ENCODE peak calls at places on chromosomes 5 and 9, in eight cellular contexts. X, R, G, Y, F, P, C and N are unnamed samples.

GRCh38 chr5:172664018-172664417 is 23.0 kb downstream of the NEURL1B start:
- DNase-seq in X (no peak), R (no peak), G (no peak), Y (no peak), F (no peak), P (no peak), C (no peak), N (no peak)

GRCh38 chr5:16665611-16666010 is 48.8 kb upstream of the RETREG1 start:
- DNase-seq in X (no peak), R (no peak), G (no peak), Y (no peak), F (no peak), P (no peak), C (peak), N (no peak)

GRCh38 chr5:142368529-142368928 is 43.7 kb upstream of the SPRY4 start:
- DNase-seq in X (no peak), R (no peak), G (no peak), Y (no peak), F (no peak), P (no peak), C (no peak), N (no peak)

GRCh38 chr5:136062563-136063274 is 33.9 kb downstream of the TGFBI start:
- DNase-seq in X (no peak), R (peak), G (no peak), Y (peak), F (peak), P (peak), C (peak), N (no peak)

GRCh38 chr9:123478160-123478559 is 122.2 kb downstream of the CRB2 start:
- DNase-seq in X (no peak), R (no peak), G (no peak), Y (no peak), F (no peak), P (no peak), C (no peak), N (no peak)

GRCh38 chr9:72872718-72873117 is 80.1 kb downstream of the ALDH1A1 start:
- DNase-seq in X (no peak), R (no peak), G (no peak), Y (no peak), F (no peak), P (no peak), C (no peak), N (no peak)

GRCh38 chr5:1749346-1750124 is 50.1 kb downstream of the MRPL36 start:
- DNase-seq in X (no peak), R (no peak), G (no peak), Y (no peak), F (no peak), P (no peak), C (no peak), N (no peak)

GRCh38 chr5:150734579-150735384 is 24.0 kb downstream of the DCTN4 start:
- DNase-seq in X (no peak), R (no peak), G (no peak), Y (no peak), F (peak), P (no peak), C (no peak), N (no peak)

GRCh38 chr9:111959468-111959941 is 62.9 kb downstream of the UGCG start:
- DNase-seq in X (peak), R (peak), G (no peak), Y (peak), F (no peak), P (peak), C (peak), N (no peak)

GRCh38 chr9:4296217-4296616 is 3.7 kb downstream of the GLIS3 start:
- DNase-seq in X (no peak), R (no peak), G (no peak), Y (no peak), F (no peak), P (peak), C (no peak), N (no peak)
- H3K9ac ChIP-seq in X (peak), R (no peak), G (no peak), Y (no peak), F (no peak), P (no peak), C (no peak), N (no peak)

DNA sequence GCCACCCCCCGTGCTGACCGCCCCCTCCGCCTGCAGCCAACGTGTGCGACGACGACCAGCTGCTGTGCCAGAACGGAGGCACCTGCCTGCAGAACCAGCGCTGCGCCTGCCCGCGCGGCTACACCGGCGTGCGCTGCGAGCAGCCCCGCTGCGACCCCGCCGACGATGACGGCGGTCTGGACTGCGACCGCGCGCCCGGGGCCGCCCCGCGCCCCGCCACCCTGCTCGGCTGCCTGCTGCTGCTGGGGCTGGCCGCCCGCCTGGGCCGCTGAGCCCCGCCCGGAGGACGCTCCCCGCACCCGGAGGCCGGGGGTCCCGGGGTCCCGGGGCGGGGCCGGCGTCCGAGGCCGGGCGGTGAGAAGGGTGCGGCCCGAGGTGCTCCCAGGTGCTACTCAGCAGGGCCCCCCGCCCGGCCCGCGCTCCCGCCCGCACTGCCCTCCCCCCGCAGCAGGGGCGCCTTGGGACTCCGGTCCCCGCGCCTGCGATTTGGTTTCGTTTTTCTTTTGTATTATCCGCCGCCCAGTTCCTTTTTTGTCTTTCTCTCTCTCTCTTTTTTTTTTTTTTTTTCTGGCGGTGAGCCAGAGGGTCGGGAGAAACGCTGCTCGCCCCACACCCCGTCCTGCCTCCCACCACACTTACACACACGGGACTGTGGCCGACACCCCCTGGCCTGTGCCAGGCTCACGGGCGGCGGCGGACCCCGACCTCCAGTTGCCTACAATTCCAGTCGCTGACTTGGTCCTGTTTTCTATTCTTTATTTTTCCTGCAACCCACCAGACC is 80.2 kb downstream of the NTNG2 start:
- DNase-seq in X (no peak), R (no peak), G (no peak), Y (no peak), F (peak), P (no peak), C (peak), N (no peak)
- H3K9ac ChIP-seq in X (peak), R (peak), G (peak), Y (peak), F (peak), P (no peak), C (peak), N (peak)

GRCh38 chr9:131307974-131308373 is 18.5 kb downstream of the PLPP7 start:
- DNase-seq in X (no peak), R (no peak), G (no peak), Y (no peak), F (no peak), P (no peak), C (no peak), N (no peak)
- H3K9ac ChIP-seq in X (no peak), R (no peak), G (no peak), Y (no peak), F (no peak), P (no peak), C (no peak), N (no peak)

GRCh38 chr9:87406545-87407166 is 91.0 kb upstream of the DAPK1 start:
- DNase-seq in X (no peak), R (no peak), G (no peak), Y (no peak), F (no peak), P (no peak), C (no peak), N (no peak)
- H3K9ac ChIP-seq in X (no peak), R (no peak), G (no peak), Y (no peak), F (no peak), P (no peak), C (no peak), N (no peak)

GRCh38 chr5:177447066-177447610 is 524 bp downstream of the PRR7 start:
- DNase-seq in X (no peak), R (no peak), G (no peak), Y (no peak), F (peak), P (peak), C (peak), N (peak)
- H3K9ac ChIP-seq in X (peak), R (peak), G (peak), Y (peak), F (peak), P (peak), C (peak), N (peak)

DNA sequence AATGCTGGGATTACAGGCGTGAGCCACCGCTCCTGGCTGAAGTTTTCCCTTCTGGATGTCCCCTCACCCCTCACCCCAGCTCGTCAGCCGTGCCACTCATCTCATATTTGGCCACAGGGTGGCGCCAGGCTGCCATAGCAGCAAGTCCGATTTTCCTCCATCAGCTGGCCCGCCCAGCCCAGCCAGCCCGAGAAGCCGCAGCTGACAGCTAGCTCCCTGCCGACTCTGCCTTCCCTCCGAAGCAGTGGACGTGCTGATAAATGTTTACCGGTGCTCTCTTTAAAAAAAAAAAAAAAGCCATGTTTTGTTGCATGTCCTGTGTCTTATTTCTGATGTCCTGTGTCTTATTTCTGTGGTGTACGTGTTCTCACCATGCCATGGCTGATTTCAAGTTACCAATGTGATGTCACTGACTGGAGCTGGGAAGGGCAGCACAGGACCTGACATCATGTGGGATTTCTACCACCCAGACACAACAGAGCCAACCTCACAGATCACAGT is 58.3 kb downstream of the PFDN1 start:
- DNase-seq in X (peak), R (no peak), G (peak), Y (no peak), F (peak), P (peak), C (peak), N (peak)
- H3K9ac ChIP-seq in X (peak), R (no peak), G (no peak), Y (no peak), F (no peak), P (no peak), C (no peak), N (no peak)

DNA sequence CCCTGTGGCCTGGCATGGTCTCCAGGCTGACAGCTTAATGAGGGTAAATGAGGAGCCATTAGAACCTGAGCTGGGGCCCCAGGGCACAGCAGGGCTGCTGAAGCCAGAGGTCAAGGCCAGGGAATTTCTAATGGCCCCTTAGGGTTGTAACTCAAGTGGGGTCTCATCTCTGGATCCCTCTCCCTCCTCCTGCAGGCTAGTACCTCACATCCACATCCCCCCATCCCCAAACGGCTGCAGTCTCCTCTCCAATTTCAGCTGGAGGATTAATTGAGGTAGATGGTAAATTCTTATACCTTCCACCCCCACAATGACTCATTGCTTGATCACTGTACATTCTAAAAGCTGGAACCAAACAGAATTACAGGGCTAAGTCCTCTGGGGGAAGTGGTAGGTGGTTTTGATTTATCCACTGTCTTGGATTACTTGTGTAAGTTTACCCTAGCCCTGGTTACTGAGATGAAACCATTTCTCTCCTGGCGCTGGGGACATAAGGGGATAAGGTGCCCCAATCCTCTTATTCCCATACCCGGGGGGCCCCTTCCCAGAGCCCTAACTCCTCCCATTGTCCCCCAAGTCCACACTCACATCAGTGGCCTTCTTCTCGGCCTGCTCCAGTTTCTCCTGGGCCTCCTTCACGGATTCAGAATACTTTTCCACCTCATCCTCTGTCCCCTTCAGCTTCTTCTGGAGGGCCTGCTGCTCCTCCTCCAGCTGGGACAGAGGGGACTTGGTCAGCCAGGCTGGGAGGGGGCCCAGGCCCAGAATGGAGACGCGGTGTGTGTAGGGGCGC is 971 bp downstream of the TPM2 start:
- DNase-seq in X (peak), R (no peak), G (no peak), Y (peak), F (no peak), P (peak), C (peak), N (no peak)
- H3K9ac ChIP-seq in X (peak), R (peak), G (peak), Y (peak), F (no peak), P (peak), C (peak), N (peak)

DNA sequence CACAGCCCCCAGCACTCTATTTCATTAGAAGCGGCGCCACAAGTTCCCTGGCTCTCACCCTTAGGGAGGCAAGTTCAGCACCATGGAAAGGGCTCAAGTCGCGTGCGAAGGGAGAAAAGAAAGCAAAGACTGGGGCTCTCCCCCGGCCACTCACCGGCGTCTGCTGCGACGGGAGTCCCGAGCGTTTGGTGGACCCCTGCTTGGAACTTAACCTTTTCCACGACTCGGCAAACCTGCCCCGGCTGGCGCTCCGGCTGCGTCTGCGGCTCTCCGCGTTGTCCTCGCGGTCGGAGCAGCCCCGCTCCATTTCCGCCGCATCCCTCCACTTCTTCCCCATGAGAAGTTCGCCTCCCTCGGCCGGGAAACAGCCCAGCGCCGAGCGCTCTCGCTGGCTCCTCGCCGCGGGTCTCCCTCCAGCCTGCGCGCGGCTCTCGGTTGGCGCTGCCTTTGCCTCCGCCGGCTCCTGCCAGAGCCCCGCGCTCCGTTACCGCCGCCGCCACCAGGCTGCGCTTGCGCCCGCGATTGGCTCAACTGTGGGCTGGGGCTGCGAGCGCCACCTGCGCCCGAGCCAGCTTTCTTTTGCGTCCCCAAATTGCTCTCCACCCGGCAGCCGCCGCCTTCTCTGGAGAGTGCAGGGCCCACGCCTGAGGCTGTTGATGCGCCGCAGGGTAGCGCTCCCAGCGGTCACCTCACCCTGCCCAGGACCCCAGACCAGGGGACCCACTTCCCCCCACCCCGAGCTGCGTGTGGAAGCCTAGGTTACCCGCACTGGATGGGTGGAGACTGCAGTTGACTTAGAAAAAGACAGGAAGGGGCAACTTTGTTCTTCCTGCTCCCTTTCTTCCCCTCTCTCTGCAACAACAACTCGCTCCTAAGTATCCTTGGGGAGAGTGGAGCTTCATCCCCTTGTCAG is 321.6 kb downstream of the CEMIP2 start:
- DNase-seq in X (peak), R (no peak), G (peak), Y (no peak), F (no peak), P (peak), C (peak), N (peak)
- H3K9ac ChIP-seq in X (peak), R (no peak), G (peak), Y (no peak), F (no peak), P (no peak), C (no peak), N (no peak)

DNA sequence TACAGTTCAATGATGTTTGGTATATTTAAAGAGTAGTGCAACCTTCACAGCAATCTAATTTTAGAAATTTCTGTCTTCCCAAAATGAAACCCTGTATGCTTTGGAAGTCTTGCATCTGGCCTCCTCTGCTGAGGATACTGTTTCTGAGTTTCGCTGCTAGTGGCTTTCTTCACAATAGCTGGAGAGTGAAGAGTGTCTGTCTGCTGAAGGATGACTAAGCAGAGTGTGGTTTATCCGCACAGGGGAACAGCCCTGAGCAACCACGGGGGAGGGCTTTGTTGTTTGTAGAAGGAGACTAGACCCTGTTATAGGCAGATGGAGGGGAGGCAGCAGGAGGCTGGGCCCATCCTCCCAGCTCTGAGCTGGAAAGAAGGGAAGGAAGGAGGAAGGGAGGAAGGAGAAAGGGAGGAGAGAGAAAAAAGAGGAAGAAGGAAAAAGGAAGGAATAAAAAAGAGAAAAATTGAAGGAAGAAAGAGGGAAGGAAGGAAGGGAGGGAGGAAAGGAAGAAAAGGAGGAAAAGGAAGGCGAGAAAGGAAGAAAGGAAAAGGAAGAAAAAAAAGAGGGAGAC is 10.5 kb upstream of the IRX2 start:
- DNase-seq in X (no peak), R (no peak), G (no peak), Y (no peak), F (no peak), P (peak), C (no peak), N (no peak)
- H3K9ac ChIP-seq in X (no peak), R (no peak), G (no peak), Y (no peak), F (no peak), P (no peak), C (no peak), N (no peak)